ENCODE peak calls at places on chromosome 6, in four cellular contexts. One of them, this sample, is unnamed.

GRCh38 chr6:1832844-1833787 is 223.4 kb downstream of the FOXC1 start:
- DNase-seq in heart left ventricle: peak; percentile 60
- DNase-seq in neuronal stem cell: no peak
- DNase-seq in astrocyte: peak; percentile 52
- DNase-seq in this sample: no peak

GRCh38 chr6:2695464-2696095 is 55.1 kb downstream of the MYLK4 start:
- DNase-seq in heart left ventricle: no peak
- DNase-seq in neuronal stem cell: no peak
- DNase-seq in astrocyte: no peak
- DNase-seq in this sample: no peak

GRCh38 chr6:126066068-126067048 is 80.0 kb downstream of the TRMT11 start:
- DNase-seq in heart left ventricle: no peak
- DNase-seq in neuronal stem cell: no peak
- DNase-seq in astrocyte: no peak
- DNase-seq in this sample: no peak

GRCh38 chr6:107540465-107540857 is 50.5 kb downstream of the SOBP start:
- DNase-seq in heart left ventricle: no peak
- DNase-seq in neuronal stem cell: no peak
- DNase-seq in astrocyte: no peak
- DNase-seq in this sample: no peak

GRCh38 chr6:31202259-31203166 is 32.0 kb upstream of the POU5F1 start:
- DNase-seq in heart left ventricle: no peak
- DNase-seq in neuronal stem cell: no peak
- DNase-seq in astrocyte: no peak
- DNase-seq in this sample: no peak

GRCh38 chr6:4487538-4487937 is 288.7 kb upstream of the CDYL start:
- DNase-seq in heart left ventricle: no peak
- DNase-seq in neuronal stem cell: no peak
- DNase-seq in astrocyte: no peak
- DNase-seq in this sample: no peak

GRCh38 chr6:1893470-1894130 is 283.9 kb downstream of the FOXC1 start:
- DNase-seq in heart left ventricle: no peak
- DNase-seq in neuronal stem cell: no peak
- DNase-seq in astrocyte: no peak
- DNase-seq in this sample: no peak

GRCh38 chr6:161549977-161550655 is 276.3 kb upstream of the AGPAT4 start:
- DNase-seq in heart left ventricle: no peak
- DNase-seq in neuronal stem cell: no peak
- DNase-seq in astrocyte: no peak
- DNase-seq in this sample: no peak

GRCh38 chr6:136956590-136957573 is 34.8 kb downstream of the SLC35D3 start:
- DNase-seq in heart left ventricle: no peak
- DNase-seq in neuronal stem cell: peak; percentile 15
- DNase-seq in astrocyte: no peak
- DNase-seq in this sample: no peak

GRCh38 chr6:57193177-57193576 is 21.1 kb downstream of the BAG2 start:
- DNase-seq in heart left ventricle: no peak
- DNase-seq in neuronal stem cell: no peak
- DNase-seq in astrocyte: no peak
- DNase-seq in this sample: no peak

GRCh38 chr6:24148154-24148570 is 22.1 kb downstream of the NRSN1 start:
- DNase-seq in heart left ventricle: no peak
- DNase-seq in neuronal stem cell: no peak
- DNase-seq in astrocyte: no peak
- DNase-seq in this sample: no peak

GRCh38 chr6:152124432-152125074 is 317.1 kb downstream of the ESR1 start:
- DNase-seq in heart left ventricle: no peak
- DNase-seq in neuronal stem cell: peak; percentile 20
- DNase-seq in astrocyte: peak; percentile 50
- DNase-seq in this sample: peak; percentile 3

GRCh38 chr6:27019651-27020552 is 227.6 kb upstream of the PRSS16 start:
- DNase-seq in heart left ventricle: peak; percentile 79
- DNase-seq in neuronal stem cell: peak; percentile 82
- DNase-seq in astrocyte: peak; percentile 92
- DNase-seq in this sample: peak; percentile 60

GRCh38 chr6:16956371-16956770 is 145.5 kb upstream of the STMND1 start:
- DNase-seq in heart left ventricle: no peak
- DNase-seq in neuronal stem cell: no peak
- DNase-seq in astrocyte: peak; percentile 13
- DNase-seq in this sample: peak; percentile 19

GRCh38 chr6:134911532-134911931 is 38.4 kb downstream of the ALDH8A1 start:
- DNase-seq in heart left ventricle: no peak
- DNase-seq in neuronal stem cell: no peak
- DNase-seq in astrocyte: peak; percentile 92
- DNase-seq in this sample: no peak

GRCh38 chr6:6515691-6516607 is 72.6 kb upstream of the LY86 start:
- DNase-seq in heart left ventricle: no peak
- DNase-seq in neuronal stem cell: no peak
- DNase-seq in astrocyte: no peak
- DNase-seq in this sample: no peak

GRCh38 chr6:140711019-140711613 is 1336.7 kb upstream of the CITED2 start:
- DNase-seq in heart left ventricle: no peak
- DNase-seq in neuronal stem cell: no peak
- DNase-seq in astrocyte: no peak
- DNase-seq in this sample: no peak

GRCh38 chr6:55131616-55132015 is 42.7 kb upstream of the HCRTR2 start:
- DNase-seq in heart left ventricle: no peak
- DNase-seq in neuronal stem cell: no peak
- DNase-seq in astrocyte: no peak
- DNase-seq in this sample: no peak

GRCh38 chr6:116695398-116695797 is 14.4 kb downstream of the KPNA5 start:
- DNase-seq in heart left ventricle: no peak
- DNase-seq in neuronal stem cell: no peak
- DNase-seq in astrocyte: no peak
- DNase-seq in this sample: no peak

GRCh38 chr6:6556738-6557503 is 31.6 kb upstream of the LY86 start:
- DNase-seq in heart left ventricle: peak; percentile 43
- DNase-seq in neuronal stem cell: peak; percentile 37
- DNase-seq in astrocyte: no peak
- DNase-seq in this sample: peak; percentile 64

GRCh38 chr6:37489697-37490336 is 9.9 kb downstream of the CCDC167 start:
- DNase-seq in heart left ventricle: no peak
- DNase-seq in neuronal stem cell: no peak
- DNase-seq in astrocyte: no peak
- DNase-seq in this sample: peak; percentile 71

GRCh38 chr6:155883334-155883731 is 427.7 kb upstream of the NOX3 start:
- DNase-seq in heart left ventricle: no peak
- DNase-seq in neuronal stem cell: no peak
- DNase-seq in astrocyte: no peak
- DNase-seq in this sample: no peak

GRCh38 chr6:28429781-28430180 is 13.5 kb downstream of the ZSCAN23 start:
- DNase-seq in heart left ventricle: no peak
- DNase-seq in neuronal stem cell: no peak
- DNase-seq in astrocyte: no peak
- DNase-seq in this sample: no peak

GRCh38 chr6:141783595-141783994 is 349.1 kb upstream of the GJE1 start:
- DNase-seq in heart left ventricle: no peak
- DNase-seq in neuronal stem cell: no peak
- DNase-seq in astrocyte: no peak
- DNase-seq in this sample: no peak

GRCh38 chr6:53086302-53086701 is 21.1 kb downstream of the FBXO9 start:
- DNase-seq in heart left ventricle: no peak
- DNase-seq in neuronal stem cell: no peak
- DNase-seq in astrocyte: no peak
- DNase-seq in this sample: no peak

GRCh38 chr6:57283096-57283495 is 34.3 kb upstream of the PRIM2 start:
- DNase-seq in heart left ventricle: no peak
- DNase-seq in neuronal stem cell: no peak
- DNase-seq in astrocyte: no peak
- DNase-seq in this sample: no peak

GRCh38 chr6:26216015-26216885 is 129.0 kb downstream of the HFE start:
- DNase-seq in heart left ventricle: peak; percentile 60
- DNase-seq in neuronal stem cell: no peak
- DNase-seq in astrocyte: peak; percentile 98
- DNase-seq in this sample: peak; percentile 93

GRCh38 chr6:9116026-9116425 is 680.7 kb upstream of the SLC35B3 start:
- DNase-seq in heart left ventricle: no peak
- DNase-seq in neuronal stem cell: no peak
- DNase-seq in astrocyte: peak; percentile 66
- DNase-seq in this sample: no peak

GRCh38 chr6:143967861-143968498 is 40.1 kb downstream of the PLAGL1 start:
- DNase-seq in heart left ventricle: no peak
- DNase-seq in neuronal stem cell: no peak
- DNase-seq in astrocyte: peak; percentile 13
- DNase-seq in this sample: no peak

GRCh38 chr6:33428219-33428890 is 8.5 kb downstream of the SYNGAP1 start:
- DNase-seq in heart left ventricle: no peak
- DNase-seq in neuronal stem cell: no peak
- DNase-seq in astrocyte: no peak
- DNase-seq in this sample: peak; percentile 61
- H3K4me1 ChIP-seq in heart left ventricle: peaks cover 10% of the 10 kb centered on the region
- H3K4me1 ChIP-seq in neuronal stem cell: peaks cover 72% of the 10 kb centered on the region
- H3K4me1 ChIP-seq in astrocyte: peaks cover 50% of the 10 kb centered on the region
- H3K4me1 ChIP-seq in this sample: peaks cover 71% of the 10 kb centered on the region

GRCh38 chr6:45881705-45882435 is 133.8 kb downstream of the CLIC5 start:
- DNase-seq in heart left ventricle: no peak
- DNase-seq in neuronal stem cell: no peak
- DNase-seq in astrocyte: no peak
- DNase-seq in this sample: no peak
- H3K4me1 ChIP-seq in heart left ventricle: peaks cover 13% of the 10 kb centered on the region
- H3K4me1 ChIP-seq in neuronal stem cell: no peaks in the 10 kb centered on the region
- H3K4me1 ChIP-seq in astrocyte: no peaks in the 10 kb centered on the region
- H3K4me1 ChIP-seq in this sample: no peaks in the 10 kb centered on the region

GRCh38 chr6:35362200-35362599 is 19.8 kb downstream of the PPARD start:
- DNase-seq in heart left ventricle: no peak
- DNase-seq in neuronal stem cell: no peak
- DNase-seq in astrocyte: no peak
- DNase-seq in this sample: no peak
- H3K4me1 ChIP-seq in heart left ventricle: peaks cover 17% of the 10 kb centered on the region
- H3K4me1 ChIP-seq in neuronal stem cell: no peaks in the 10 kb centered on the region
- H3K4me1 ChIP-seq in astrocyte: peaks cover 29% of the 10 kb centered on the region
- H3K4me1 ChIP-seq in this sample: peaks cover 24% of the 10 kb centered on the region

DNA sequence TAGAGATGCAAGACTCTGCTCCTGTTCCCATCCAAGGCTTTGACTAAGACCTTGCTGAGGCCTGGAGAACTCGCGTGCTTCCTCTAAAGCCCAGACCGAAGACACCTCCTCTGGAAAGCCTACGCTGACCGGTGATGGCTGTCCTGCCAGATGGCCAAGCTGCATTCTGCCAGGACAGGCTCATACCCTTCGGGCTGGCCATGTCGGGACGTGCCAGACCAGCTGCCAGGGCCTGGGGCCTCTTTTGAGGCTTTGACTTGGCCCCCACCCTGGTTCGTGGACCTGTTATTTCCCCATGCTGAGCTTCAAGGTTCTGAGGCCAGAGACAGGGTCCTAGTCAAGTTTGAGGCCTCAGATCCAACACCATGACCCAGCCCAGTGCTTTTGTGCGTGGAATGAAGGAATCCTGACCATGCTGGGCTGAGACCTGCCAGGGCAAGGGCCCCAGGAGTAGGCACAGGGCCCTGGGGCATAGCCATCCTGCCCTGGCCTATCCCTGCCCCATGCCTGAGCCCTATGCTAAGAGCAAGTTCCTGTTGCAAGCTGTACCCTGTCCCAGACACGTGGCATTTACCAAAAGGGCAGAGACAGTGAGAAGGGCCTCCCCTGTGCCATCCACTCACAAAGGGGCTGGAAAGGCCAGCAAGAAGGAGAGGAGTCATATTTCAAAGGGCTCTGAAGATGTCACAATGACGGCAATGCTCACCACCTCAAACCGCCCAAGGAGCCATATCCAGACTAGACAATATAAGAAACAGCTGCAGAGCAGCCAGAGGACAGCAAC is 42.8 kb downstream of the MRPL14 start:
- DNase-seq in heart left ventricle: no peak
- DNase-seq in neuronal stem cell: no peak
- DNase-seq in astrocyte: no peak
- DNase-seq in this sample: no peak
- H3K4me1 ChIP-seq in heart left ventricle: peaks cover 5% of the 10 kb centered on the region
- H3K4me1 ChIP-seq in neuronal stem cell: peaks cover 7% of the 10 kb centered on the region
- H3K4me1 ChIP-seq in astrocyte: no peaks in the 10 kb centered on the region
- H3K4me1 ChIP-seq in this sample: no peaks in the 10 kb centered on the region

This sample was measured in CD8-positive, alpha-beta memory T cell.